ENCODE peak calls at places on chromosome X, in four cellular contexts. V, Z, F and B are unnamed samples.

GRCh38 chrX:24673424-24673823 is 20.3 kb upstream of the POLA1 start:
- DNase-seq in V (no peak), Z (no peak), F (no peak), B (no peak)

GRCh38 chrX:68416592-68416991 is 16.7 kb downstream of the OPHN1 start:
- DNase-seq in V (no peak), Z (no peak), F (peak), B (peak)

GRCh38 chrX:78747471-78747870 is at the start of gene LPAR4:
- DNase-seq in V (no peak), Z (no peak), F (no peak), B (no peak)

GRCh38 chrX:54357414-54358377 is at the start of gene WNK3:
- DNase-seq in V (peak), Z (peak), F (peak), B (peak)

GRCh38 chrX:21479695-21480280 is 105.6 kb downstream of the CNKSR2 start:
- DNase-seq in V (peak), Z (no peak), F (no peak), B (no peak)

GRCh38 chrX:44748014-44748413 is 95.8 kb upstream of the DUSP21 start:
- DNase-seq in V (no peak), Z (no peak), F (no peak), B (no peak)

GRCh38 chrX:7316887-7317286 is 168.9 kb upstream of the PUDP start:
- DNase-seq in V (peak), Z (no peak), F (no peak), B (no peak)

GRCh38 chrX:68897546-68897945 is 68.7 kb downstream of the EFNB1 start:
- DNase-seq in V (no peak), Z (no peak), F (no peak), B (no peak)

GRCh38 chrX:108199041-108199440 is 107.5 kb downstream of the ATG4A start:
- DNase-seq in V (no peak), Z (no peak), F (no peak), B (no peak)

DNA sequence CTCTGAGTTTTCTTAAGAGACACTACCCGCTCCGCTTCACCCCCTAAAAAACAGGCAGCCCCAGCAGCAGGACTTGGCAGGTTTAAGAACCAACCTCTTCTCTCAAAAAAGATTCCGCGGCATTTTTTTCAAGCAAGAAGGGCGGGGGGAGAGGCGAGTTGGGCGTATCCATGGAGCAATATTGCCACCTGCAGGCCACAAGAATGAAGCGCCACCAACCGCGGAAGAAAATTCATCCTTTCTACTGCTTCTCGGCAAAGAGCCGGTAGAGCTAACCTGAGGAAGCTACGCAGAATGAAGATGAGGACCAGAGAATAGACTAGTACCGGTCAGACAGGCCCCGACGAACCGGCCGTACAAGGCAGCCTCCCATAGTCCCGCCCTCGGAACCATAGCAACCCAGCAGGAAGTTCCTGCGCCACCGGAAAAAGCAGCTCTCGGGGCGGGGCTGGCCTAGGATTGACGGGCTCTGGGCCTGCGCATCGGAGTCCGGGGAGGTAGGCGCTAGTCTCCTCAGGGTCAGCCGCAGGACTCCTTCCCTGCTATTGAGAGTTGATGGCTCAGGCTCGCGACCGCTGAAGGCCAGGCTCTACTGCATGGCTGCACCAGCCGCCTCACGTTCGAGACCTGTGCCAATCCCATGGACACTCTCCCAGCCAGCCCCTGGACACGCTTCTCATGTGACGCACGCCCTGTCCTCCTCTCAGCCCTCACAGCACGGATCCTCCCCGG is 76.9 kb downstream of the MAGED4 start:
- DNase-seq in V (peak), Z (peak), F (peak), B (peak)
- TF ChIP-seq POLR2A in V (no peak), Z (peak), F (no peak), B (peak)

GRCh38 chrX:103310592-103311400 is at the start of gene BEX2:
- DNase-seq in V (no peak), Z (peak), F (peak), B (peak)
- TF ChIP-seq POLR2A in V (no peak), Z (no peak), F (peak), B (no peak)

GRCh38 chrX:51332188-51332942 is at the start of gene NUDT10:
- DNase-seq in V (peak), Z (peak), F (peak), B (no peak)
- TF ChIP-seq POLR2A in V (no peak), Z (no peak), F (no peak), B (no peak)

GRCh38 chrX:47190445-47191269 is 3.0 kb upstream of the UBA1 start:
- DNase-seq in V (peak), Z (peak), F (peak), B (peak)
- TF ChIP-seq POLR2A in V (peak), Z (peak), F (no peak), B (peak)

GRCh38 chrX:56310581-56310980 is 78.4 kb downstream of the KLF8 start:
- DNase-seq in V (no peak), Z (no peak), F (no peak), B (no peak)

GRCh38 chrX:56308726-56309125 is 76.6 kb downstream of the KLF8 start:
- DNase-seq in V (no peak), Z (no peak), F (no peak), B (no peak)

GRCh38 chrX:56313308-56313707 is 81.2 kb downstream of the KLF8 start:
- DNase-seq in V (no peak), Z (no peak), F (no peak), B (no peak)

GRCh38 chrX:56314334-56314733 is 82.2 kb downstream of the KLF8 start:
- DNase-seq in V (no peak), Z (no peak), F (no peak), B (no peak)

DNA sequence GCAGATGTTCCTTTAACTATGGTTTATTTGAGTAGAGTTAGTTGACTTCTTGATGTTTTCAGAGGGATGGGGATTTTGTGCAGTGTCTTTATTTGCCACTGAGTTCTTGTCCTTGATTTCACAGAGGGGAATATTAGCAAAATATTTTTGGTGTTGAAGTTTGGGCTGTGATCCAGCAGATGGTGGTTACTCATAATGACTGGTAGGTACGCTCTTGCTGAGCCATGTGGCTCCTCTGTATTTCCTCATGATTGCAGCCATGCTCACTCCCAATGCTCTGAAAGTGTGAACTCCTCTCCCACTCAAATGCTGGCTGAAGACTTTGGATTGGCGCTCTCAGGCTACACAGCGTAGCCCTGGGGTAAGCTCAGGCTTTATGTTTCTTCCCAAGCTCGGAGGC is 77.7 kb downstream of the KLF8 start:
- DNase-seq in V (no peak), Z (no peak), F (no peak), B (no peak)
- TF ChIP-seq POLR2A in V (no peak), Z (no peak), F (no peak), B (no peak)

GRCh38 chrX:13125188-13125587 is 80.8 kb upstream of the FAM9C start:
- DNase-seq in V (no peak), Z (no peak), F (no peak), B (no peak)

GRCh38 chrX:13121020-13121419 is 76.6 kb upstream of the FAM9C start:
- DNase-seq in V (no peak), Z (no peak), F (no peak), B (no peak)

GRCh38 chrX:13126785-13127184 is 82.4 kb upstream of the FAM9C start:
- DNase-seq in V (no peak), Z (no peak), F (no peak), B (no peak)

GRCh38 chrX:13123247-13123856 is 78.9 kb upstream of the FAM9C start:
- DNase-seq in V (no peak), Z (no peak), F (no peak), B (no peak)

DNA sequence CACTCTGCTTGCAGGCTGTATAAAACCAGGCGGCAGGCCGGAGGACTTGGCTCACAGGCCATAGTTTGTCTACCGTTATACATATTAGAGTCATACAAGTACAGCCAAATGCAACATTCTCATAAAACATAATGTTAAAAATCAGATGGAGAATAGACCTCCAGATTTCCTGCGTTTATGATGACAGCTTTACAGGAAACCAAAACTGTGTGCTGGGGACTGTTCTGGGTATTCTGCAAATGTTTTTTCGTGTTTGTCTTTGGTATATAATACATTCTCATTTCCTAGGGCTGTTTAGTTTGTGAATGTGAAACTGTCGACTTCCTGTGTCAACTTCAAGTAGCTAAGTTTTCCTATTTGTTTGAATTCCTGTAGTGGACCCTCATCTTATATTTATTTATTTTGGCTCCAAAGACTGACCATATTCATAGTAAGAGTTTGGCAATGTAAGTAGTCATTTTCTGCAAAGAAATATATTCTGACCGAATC is 79.5 kb upstream of the FAM9C start:
- DNase-seq in V (peak), Z (no peak), F (no peak), B (no peak)
- TF ChIP-seq POLR2A in V (no peak), Z (no peak), F (no peak), B (no peak)

GRCh38 chrX:47658684-47659515 is at the start of gene UXT:
- DNase-seq in V (peak), Z (peak), F (peak), B (peak)
- TF ChIP-seq POLR2A in V (peak), Z (peak), F (peak), B (peak)